ENCODE peak calls at places on chromosome 18, in four cellular contexts. F is RKO; W is pancreas; N is naive thymus-derived CD8-positive, alpha-beta T cell. K is an unnamed sample.

GRCh38 chr18:76358774-76359173 is 136.3 kb downstream of the ZNF516 start:
- DNase-seq in F (no peak), W (no peak), N (no peak), K (no peak)

GRCh38 chr18:10210077-10210476 is 244.4 kb upstream of the APCDD1 start:
- DNase-seq in F (no peak), W (no peak), N (no peak), K (no peak)

GRCh38 chr18:55861266-55861665 is 273.3 kb upstream of the TCF4 start:
- DNase-seq in F (peak; percentile 20), W (no peak), N (no peak), K (no peak)

GRCh38 chr18:43572165-43572564 is 294.9 kb upstream of the SYT4 start:
- DNase-seq in F (no peak), W (no peak), N (no peak), K (no peak)

GRCh38 chr18:25350561-25351201 is 1.3 kb downstream of the ZNF521 start:
- DNase-seq in F (no peak), W (no peak), N (peak; percentile 13), K (no peak)

GRCh38 chr18:63311481-63312409 is 7.8 kb downstream of the BCL2 start:
- DNase-seq in F (no peak), W (no peak), N (no peak), K (no peak)

GRCh38 chr18:8375269-8375668 is 234.0 kb upstream of the RAB12 start:
- DNase-seq in F (no peak), W (no peak), N (no peak), K (no peak)

GRCh38 chr18:57630759-57631660 is 9.4 kb upstream of the NARS1 start:
- DNase-seq in F (no peak), W (no peak), N (no peak), K (no peak)

GRCh38 chr18:47944972-47945843 is 14.7 kb upstream of the SMAD2 start:
- DNase-seq in F (peak; percentile 29), W (no peak), N (no peak), K (no peak)

GRCh38 chr18:21243041-21243431 is 1.0 kb downstream of the GREB1L start:
- DNase-seq in F (no peak), W (no peak), N (no peak), K (no peak)

GRCh38 chr18:43819397-43819796 is 542.1 kb upstream of the SYT4 start:
- DNase-seq in F (no peak), W (no peak), N (no peak), K (no peak)

GRCh38 chr18:32618501-32618985 is 147.9 kb upstream of the GAREM1 start:
- DNase-seq in F (no peak), W (no peak), N (no peak), K (no peak)

GRCh38 chr18:36693931-36694661 is 134.7 kb downstream of the TPGS2 start:
- DNase-seq in F (no peak), W (no peak), N (no peak), K (no peak)

GRCh38 chr18:9475643-9476580 is 599 bp downstream of the RALBP1 start:
- DNase-seq in F (peak; percentile 65), W (no peak), N (peak; percentile 23), K (peak; percentile 61)

GRCh38 chr18:44959013-44959412 is 278.3 kb downstream of the SETBP1 start:
- DNase-seq in F (no peak), W (no peak), N (no peak), K (no peak)

GRCh38 chr18:9568186-9568585 is 46.2 kb downstream of the PPP4R1 start:
- DNase-seq in F (no peak), W (no peak), N (no peak), K (no peak)

GRCh38 chr18:6411367-6411766 is 3.3 kb downstream of the L3MBTL4 start:
- DNase-seq in F (no peak), W (no peak), N (no peak), K (no peak)

GRCh38 chr18:49621301-49621700 is 59.4 kb downstream of the LIPG start:
- DNase-seq in F (no peak), W (no peak), N (no peak), K (no peak)

GRCh38 chr18:22412502-22412901 is 5.2 kb downstream of the CTAGE1 start:
- DNase-seq in F (no peak), W (no peak), N (no peak), K (no peak)

GRCh38 chr18:54388203-54389142 is 30.8 kb downstream of the C18orf54 start:
- DNase-seq in F (peak; percentile 84), W (peak; percentile 21), N (no peak), K (peak; percentile 45)

K was measured in upper lobe of left lung.